ENCODE peak calls at places on chromosomes 16 and 17, in six cellular contexts. One of them, this sample, is unnamed.

GRCh38 chr16:25052530-25052929 is 37.4 kb upstream of the ARHGAP17 start:
- DNase-seq in mesendoderm: no peak
- DNase-seq in H9: no peak
- DNase-seq in mesenchymal stem cell: no peak
- DNase-seq in neuronal stem cell: no peak
- DNase-seq in IMR-90: no peak
- DNase-seq in this sample: no peak

GRCh38 chr17:17351901-17352781 is 49.0 kb downstream of the NT5M start:
- DNase-seq in mesendoderm: peak; percentile 24
- DNase-seq in mesenchymal stem cell: peak; percentile 82
- DNase-seq in IMR-90: peak; percentile 48
- DNase-seq in H9: peak; percentile 46
- DNase-seq in neuronal stem cell: no peak
- DNase-seq in this sample: no peak

GRCh38 chr17:66235377-66235994 is 6.3 kb upstream of the APOH start:
- DNase-seq in mesendoderm: no peak
- DNase-seq in IMR-90: no peak
- DNase-seq in neuronal stem cell: no peak
- DNase-seq in H9: no peak
- DNase-seq in mesenchymal stem cell: no peak
- DNase-seq in this sample: no peak

GRCh38 chr16:9258423-9259051 is 167.1 kb downstream of the HAPSTR1 start:
- DNase-seq in mesenchymal stem cell: no peak
- DNase-seq in IMR-90: peak; percentile 1
- DNase-seq in mesendoderm: peak; percentile 72
- DNase-seq in H9: peak; percentile 76
- DNase-seq in neuronal stem cell: peak; percentile 52
- DNase-seq in this sample: no peak

GRCh38 chr17:42038221-42038973 is 12.0 kb downstream of the C17orf113 start:
- DNase-seq in mesenchymal stem cell: no peak
- DNase-seq in H9: no peak
- DNase-seq in neuronal stem cell: no peak
- DNase-seq in IMR-90: no peak
- DNase-seq in mesendoderm: no peak
- DNase-seq in this sample: no peak

GRCh38 chr17:48326311-48326710 is 103.7 kb downstream of the SKAP1 start:
- DNase-seq in mesenchymal stem cell: no peak
- DNase-seq in H9: no peak
- DNase-seq in neuronal stem cell: no peak
- DNase-seq in mesendoderm: no peak
- DNase-seq in IMR-90: no peak
- DNase-seq in this sample: no peak

GRCh38 chr17:34006126-34006525 is 249.0 kb upstream of the CCL2 start:
- DNase-seq in mesenchymal stem cell: no peak
- DNase-seq in neuronal stem cell: no peak
- DNase-seq in mesendoderm: no peak
- DNase-seq in IMR-90: no peak
- DNase-seq in H9: no peak
- DNase-seq in this sample: no peak

GRCh38 chr16:8713635-8714097 is 39.2 kb downstream of the ABAT start:
- DNase-seq in mesenchymal stem cell: no peak
- DNase-seq in IMR-90: no peak
- DNase-seq in H9: no peak
- DNase-seq in neuronal stem cell: no peak
- DNase-seq in mesendoderm: no peak
- DNase-seq in this sample: no peak

GRCh38 chr17:43430936-43431649 is 32.3 kb downstream of the ARL4D start:
- DNase-seq in neuronal stem cell: no peak
- DNase-seq in H9: no peak
- DNase-seq in mesenchymal stem cell: no peak
- DNase-seq in mesendoderm: no peak
- DNase-seq in IMR-90: no peak
- DNase-seq in this sample: peak; percentile 90

GRCh38 chr17:14471052-14471451 is 170.2 kb downstream of the HS3ST3B1 start:
- DNase-seq in mesenchymal stem cell: peak; percentile 97
- DNase-seq in IMR-90: peak; percentile 94
- DNase-seq in H9: no peak
- DNase-seq in mesendoderm: no peak
- DNase-seq in neuronal stem cell: no peak
- DNase-seq in this sample: peak; percentile 58

GRCh38 chr16:31348578-31348977 is 6.4 kb upstream of the ITGAX start:
- DNase-seq in H9: no peak
- DNase-seq in mesenchymal stem cell: no peak
- DNase-seq in IMR-90: no peak
- DNase-seq in mesendoderm: no peak
- DNase-seq in neuronal stem cell: no peak
- DNase-seq in this sample: no peak

GRCh38 chr16:5064915-5065314 is 841 bp downstream of the C16orf89 start:
- DNase-seq in mesendoderm: no peak
- DNase-seq in H9: no peak
- DNase-seq in neuronal stem cell: no peak
- DNase-seq in mesenchymal stem cell: no peak
- DNase-seq in IMR-90: peak; percentile 24
- DNase-seq in this sample: no peak

GRCh38 chr16:19700319-19700781 is 17.7 kb downstream of the KNOP1 start:
- DNase-seq in mesenchymal stem cell: peak; percentile 77
- DNase-seq in mesendoderm: no peak
- DNase-seq in IMR-90: peak; percentile 70
- DNase-seq in H9: no peak
- DNase-seq in neuronal stem cell: no peak
- DNase-seq in this sample: no peak

GRCh38 chr17:391850-392249 is 39.2 kb upstream of the RPH3AL start:
- DNase-seq in IMR-90: no peak
- DNase-seq in mesenchymal stem cell: no peak
- DNase-seq in neuronal stem cell: no peak
- DNase-seq in H9: no peak
- DNase-seq in mesendoderm: no peak
- DNase-seq in this sample: no peak

GRCh38 chr16:81632392-81633146 is 146.5 kb upstream of the PLCG2 start:
- DNase-seq in mesendoderm: no peak
- DNase-seq in neuronal stem cell: no peak
- DNase-seq in H9: no peak
- DNase-seq in IMR-90: peak; percentile 94
- DNase-seq in mesenchymal stem cell: peak; percentile 95
- DNase-seq in this sample: peak; percentile 44

GRCh38 chr16:27468941-27469531 is 67.1 kb downstream of the IL21R start:
- DNase-seq in mesenchymal stem cell: no peak
- DNase-seq in IMR-90: no peak
- DNase-seq in neuronal stem cell: no peak
- DNase-seq in mesendoderm: no peak
- DNase-seq in H9: no peak
- DNase-seq in this sample: no peak

GRCh38 chr17:17812211-17813054 is 24.4 kb downstream of the SREBF1 start:
- DNase-seq in mesenchymal stem cell: peak; percentile 74
- DNase-seq in H9: peak; percentile 94
- DNase-seq in IMR-90: peak; percentile 41
- DNase-seq in neuronal stem cell: peak; percentile 79
- DNase-seq in mesendoderm: peak; percentile 83
- DNase-seq in this sample: peak; percentile 53

GRCh38 chr17:7241783-7242716 is at the start of gene GABARAP:
- DNase-seq in mesenchymal stem cell: peak; percentile 95
- DNase-seq in H9: peak; percentile 93
- DNase-seq in neuronal stem cell: peak; percentile 95
- DNase-seq in IMR-90: peak; percentile 90
- DNase-seq in mesendoderm: peak; percentile 93
- DNase-seq in this sample: peak; percentile 93

GRCh38 chr17:31007695-31008373 is 37.0 kb downstream of the RNF135 start:
- DNase-seq in IMR-90: no peak
- DNase-seq in mesenchymal stem cell: no peak
- DNase-seq in neuronal stem cell: no peak
- DNase-seq in mesendoderm: no peak
- DNase-seq in H9: no peak
- DNase-seq in this sample: no peak
- H4K8ac ChIP-seq in IMR-90: peak overlapping the region; percentile 2
- H4K8ac ChIP-seq in mesenchymal stem cell: peak overlapping the region; percentile 98
- H4K8ac ChIP-seq in neuronal stem cell: no peak overlapping the region
- H4K8ac ChIP-seq in mesendoderm: no peak overlapping the region
- H4K8ac ChIP-seq in H9: no peak overlapping the region
- H4K8ac ChIP-seq in this sample: peak overlapping the region; percentile 70

DNA sequence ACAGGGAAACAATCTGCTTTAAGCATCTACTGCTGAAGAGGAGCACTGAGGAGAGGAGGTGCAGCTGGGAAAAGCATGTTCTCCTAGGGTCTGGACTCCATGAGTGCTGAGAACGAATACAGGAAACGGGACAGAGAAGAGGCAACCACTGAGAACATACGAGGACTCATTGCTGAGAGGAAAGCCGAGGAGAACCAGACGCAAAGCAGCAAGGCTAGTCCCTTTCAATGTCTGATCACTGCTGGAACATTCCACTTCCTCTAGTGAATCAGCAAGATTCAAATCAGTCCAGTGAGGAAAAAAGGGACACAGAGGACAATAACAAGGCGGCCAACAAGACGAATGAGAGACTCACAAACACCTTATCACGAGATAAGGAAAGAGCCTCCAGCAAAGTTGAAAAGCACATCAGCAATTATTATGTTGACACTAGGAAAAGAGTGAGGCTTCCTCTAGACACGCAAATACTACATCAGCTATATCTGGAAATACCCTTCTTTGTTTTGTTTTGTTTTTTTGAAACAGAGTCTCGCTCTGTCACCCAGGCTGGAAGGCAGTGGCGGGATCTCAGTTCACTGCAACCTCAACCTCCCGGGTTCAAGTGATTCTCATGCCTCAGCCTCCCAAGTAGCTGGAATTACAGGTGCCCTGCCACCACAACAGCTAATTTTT is 41.6 kb downstream of the ZZEF1 start:
- DNase-seq in mesendoderm: peak; percentile 10
- DNase-seq in IMR-90: peak; percentile 40
- DNase-seq in mesenchymal stem cell: peak; percentile 75
- DNase-seq in H9: no peak
- DNase-seq in neuronal stem cell: no peak
- DNase-seq in this sample: peak; percentile 74
- H4K8ac ChIP-seq in mesendoderm: no peak overlapping the region
- H4K8ac ChIP-seq in IMR-90: peak overlapping the region; percentile 20
- H4K8ac ChIP-seq in mesenchymal stem cell: no peak overlapping the region
- H4K8ac ChIP-seq in H9: no peak overlapping the region
- H4K8ac ChIP-seq in neuronal stem cell: no peak overlapping the region
- H4K8ac ChIP-seq in this sample: peak overlapping the region; percentile 17

GRCh38 chr17:74165811-74166365 is 37.6 kb upstream of the RPL38 start:
- DNase-seq in neuronal stem cell: no peak
- DNase-seq in IMR-90: no peak
- DNase-seq in mesendoderm: no peak
- DNase-seq in H9: peak; percentile 22
- DNase-seq in mesenchymal stem cell: no peak
- DNase-seq in this sample: no peak

GRCh38 chr17:74161501-74161850 is 42.0 kb upstream of the RPL38 start:
- DNase-seq in IMR-90: no peak
- DNase-seq in mesendoderm: no peak
- DNase-seq in H9: peak; percentile 25
- DNase-seq in mesenchymal stem cell: no peak
- DNase-seq in neuronal stem cell: no peak
- DNase-seq in this sample: no peak

GRCh38 chr17:74163271-74163821 is 40.1 kb upstream of the RPL38 start:
- DNase-seq in IMR-90: no peak
- DNase-seq in mesenchymal stem cell: no peak
- DNase-seq in neuronal stem cell: no peak
- DNase-seq in H9: peak; percentile 56
- DNase-seq in mesendoderm: peak; percentile 77
- DNase-seq in this sample: no peak

GRCh38 chr17:74164446-74165045 is 38.9 kb upstream of the RPL38 start:
- DNase-seq in mesenchymal stem cell: no peak
- DNase-seq in IMR-90: no peak
- DNase-seq in mesendoderm: no peak
- DNase-seq in neuronal stem cell: no peak
- DNase-seq in H9: peak; percentile 17
- DNase-seq in this sample: no peak

DNA sequence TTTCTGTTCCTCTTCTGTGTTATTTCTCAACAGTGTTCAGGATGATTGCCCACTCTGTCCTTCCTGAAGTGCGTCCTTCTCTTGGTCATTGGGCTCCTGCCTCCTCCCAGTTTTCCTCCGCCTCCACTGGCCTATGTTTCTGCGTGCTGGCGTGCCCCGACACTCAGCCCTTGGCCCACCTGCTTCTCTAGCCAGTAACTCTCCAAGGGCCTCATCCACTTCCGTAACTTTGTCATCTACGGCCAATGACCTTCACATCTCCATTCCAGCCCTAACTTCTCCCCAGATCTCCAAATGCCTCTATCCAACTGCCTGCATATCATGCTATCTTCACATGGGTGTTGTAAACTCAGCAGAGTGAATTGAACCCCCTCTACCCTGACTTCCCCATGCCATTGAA is 39.6 kb upstream of the RPL38 start:
- DNase-seq in mesenchymal stem cell: no peak
- DNase-seq in neuronal stem cell: no peak
- DNase-seq in mesendoderm: no peak
- DNase-seq in IMR-90: no peak
- DNase-seq in H9: no peak
- DNase-seq in this sample: no peak
- H4K8ac ChIP-seq in mesenchymal stem cell: no peak overlapping the region
- H4K8ac ChIP-seq in neuronal stem cell: no peak overlapping the region
- H4K8ac ChIP-seq in mesendoderm: no peak overlapping the region
- H4K8ac ChIP-seq in IMR-90: no peak overlapping the region
- H4K8ac ChIP-seq in H9: no peak overlapping the region
- H4K8ac ChIP-seq in this sample: no peak overlapping the region

GRCh38 chr17:63477471-63478440 is 895 bp downstream of the ACE start:
- DNase-seq in mesendoderm: peak; percentile 48
- DNase-seq in H9: peak; percentile 73
- DNase-seq in neuronal stem cell: no peak
- DNase-seq in mesenchymal stem cell: peak; percentile 22
- DNase-seq in IMR-90: no peak
- DNase-seq in this sample: no peak

GRCh38 chr17:63475491-63476412 is 1.1 kb upstream of the ACE start:
- DNase-seq in H9: no peak
- DNase-seq in IMR-90: peak; percentile 34
- DNase-seq in neuronal stem cell: no peak
- DNase-seq in mesenchymal stem cell: no peak
- DNase-seq in mesendoderm: peak; percentile 53
- DNase-seq in this sample: no peak

GRCh38 chr17:63474914-63475460 is 1.9 kb upstream of the ACE start:
- DNase-seq in mesendoderm: no peak
- DNase-seq in mesenchymal stem cell: no peak
- DNase-seq in IMR-90: no peak
- DNase-seq in neuronal stem cell: no peak
- DNase-seq in H9: no peak
- DNase-seq in this sample: no peak

GRCh38 chr17:63476494-63476856 is 386 bp upstream of the ACE start:
- DNase-seq in mesenchymal stem cell: peak; percentile 31
- DNase-seq in neuronal stem cell: peak; percentile 39
- DNase-seq in mesendoderm: peak; percentile 64
- DNase-seq in IMR-90: no peak
- DNase-seq in H9: peak; percentile 82
- DNase-seq in this sample: peak; percentile 5

DNA sequence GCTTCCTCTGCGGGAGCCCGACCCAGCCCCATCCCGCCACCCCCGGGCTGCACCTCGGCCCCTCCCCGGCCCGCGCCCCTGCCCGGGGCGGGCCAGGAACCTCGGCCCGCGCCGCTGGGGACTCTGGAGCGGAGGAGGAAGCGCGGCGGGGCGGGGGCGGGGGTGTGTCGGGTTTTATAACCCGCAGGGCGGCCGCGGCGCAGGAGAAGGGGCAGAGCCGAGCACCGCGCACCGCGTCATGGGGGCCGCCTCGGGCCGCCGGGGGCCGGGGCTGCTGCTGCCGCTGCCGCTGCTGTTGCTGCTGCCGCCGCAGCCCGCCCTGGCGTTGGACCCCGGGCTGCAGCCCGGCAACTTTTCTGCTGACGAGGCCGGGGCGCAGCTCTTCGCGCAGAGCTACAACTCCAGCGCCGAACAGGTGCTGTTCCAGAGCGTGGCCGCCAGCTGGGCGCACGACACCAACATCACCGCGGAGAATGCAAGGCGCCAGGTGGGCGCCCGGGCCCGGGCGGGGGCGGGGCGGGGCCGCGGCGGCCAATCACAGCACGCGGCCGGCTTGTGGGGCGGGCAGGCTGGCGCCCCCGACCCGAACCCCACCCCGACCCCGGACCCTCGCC is at the start of gene ACE:
- DNase-seq in mesenchymal stem cell: peak; percentile 20
- DNase-seq in neuronal stem cell: no peak
- DNase-seq in IMR-90: peak; percentile 15
- DNase-seq in H9: peak; percentile 91
- DNase-seq in mesendoderm: peak; percentile 74
- DNase-seq in this sample: peak; percentile 28
- H4K8ac ChIP-seq in mesenchymal stem cell: peak within 1 kb of the TSS; percentile 24
- H4K8ac ChIP-seq in neuronal stem cell: peak within 1 kb of the TSS; percentile 9
- H4K8ac ChIP-seq in IMR-90: no peak within 1 kb of the TSS
- H4K8ac ChIP-seq in H9: no peak within 1 kb of the TSS
- H4K8ac ChIP-seq in mesendoderm: no peak within 1 kb of the TSS
- H4K8ac ChIP-seq in this sample: no peak within 1 kb of the TSS

This sample was measured in trophoblast cell.